ENCODE peak calls at places on chromosomes 12 and 14, in four cellular contexts. X is spleen, S is stomach, H is cardiac fibroblast. J is an unnamed sample.
A peak's percentile ranks its signal among the peaks of the same experiment; 100 is the strongest.

GRCh38 chr14:86852530-86852929 is 1140.5 kb downstream of the GALC start:
- DNase-seq in H (no peak), S (no peak), X (no peak), J (no peak)

GRCh38 chr12:104232609-104233280 is 17.2 kb downstream of the TXNRD1 start:
- DNase-seq in H (no peak), S (no peak), X (no peak), J (no peak)

GRCh38 chr14:100965296-100965695 is 61.8 kb upstream of the RTL1 start:
- DNase-seq in X (no peak), S (no peak), H (no peak), J (no peak)

GRCh38 chr12:65881348-65881961 is 57.2 kb downstream of the HMGA2 start:
- DNase-seq in X (no peak), S (peak; percentile 30), H (peak; percentile 86), J (peak; percentile 80)

GRCh38 chr12:132503611-132504204 is 13.8 kb downstream of the FBRSL1 start:
- DNase-seq in S (no peak), X (no peak), H (peak; percentile 60), J (no peak)

GRCh38 chr14:100307215-100308111 is 1.2 kb upstream of the SLC25A29 start:
- DNase-seq in X (peak; percentile 84), S (peak; percentile 46), H (peak; percentile 21), J (no peak)

GRCh38 chr12:120759591-120760348 is 34.1 kb downstream of the ACADS start:
- DNase-seq in H (no peak), S (no peak), X (no peak), J (peak; percentile 54)

GRCh38 chr12:47323802-47324201 is 244.0 kb upstream of the AMIGO2 start:
- DNase-seq in X (no peak), H (no peak), S (no peak), J (no peak)

GRCh38 chr14:69088523-69089445 is 64.1 kb downstream of the DCAF5 start:
- DNase-seq in X (no peak), H (peak; percentile 56), S (no peak), J (no peak)

GRCh38 chr12:97194551-97194950 is 268.1 kb upstream of the RMST start:
- DNase-seq in H (no peak), S (no peak), X (no peak), J (no peak)

GRCh38 chr12:123085730-123086487 is 65.0 kb downstream of the PITPNM2 start:
- DNase-seq in S (peak; percentile 68), X (peak; percentile 82), H (peak; percentile 52), J (peak; percentile 89)

GRCh38 chr12:29782285-29782820 is 1.4 kb downstream of the TMTC1 start:
- DNase-seq in X (no peak), H (peak; percentile 89), S (no peak), J (no peak)

GRCh38 chr14:44778562-44778961 is 183.2 kb downstream of the KLHL28 start:
- DNase-seq in X (no peak), H (peak; percentile 84), S (no peak), J (no peak)